ENCODE peak calls at places on chromosomes 16 and 17, in four cellular contexts. K is ovary, G is endothelial cell, D is uterus. H is an unnamed sample.

GRCh38 chr17:77371117-77371887 is 230.5 kb downstream of the SEC14L1 start:
- DNase-seq in K (peak), D (no peak), G (no peak), H (no peak)

GRCh38 chr17:57255776-57256681 is at the start of gene MSI2:
- DNase-seq in D (peak), K (peak), G (peak), H (peak)

GRCh38 chr16:12815361-12815760 is 11.7 kb upstream of the CPPED1 start:
- DNase-seq in K (no peak), D (no peak), G (no peak), H (no peak)

GRCh38 chr16:57166951-57167350 is 18.9 kb downstream of the PSME3IP1 start:
- DNase-seq in K (no peak), D (no peak), G (no peak), H (no peak)

GRCh38 chr17:75874323-75875181 is 3.8 kb downstream of the TRIM47 start:
- DNase-seq in G (no peak), K (no peak), D (no peak), H (no peak)

GRCh38 chr17:58252141-58252540 is 13.8 kb downstream of the LPO start:
- DNase-seq in K (no peak), G (no peak), D (no peak), H (no peak)

GRCh38 chr16:27446721-27447120 is 44.7 kb downstream of the IL21R start:
- DNase-seq in G (no peak), K (no peak), D (no peak), H (no peak)

GRCh38 chr17:67053438-67054000 is 9.2 kb downstream of the CACNG1 start:
- DNase-seq in D (no peak), G (no peak), K (no peak), H (no peak)

GRCh38 chr17:29870836-29871430 is 59.1 kb downstream of the SSH2 start:
- DNase-seq in D (no peak), K (no peak), G (no peak), H (no peak)

GRCh38 chr17:35002876-35003551 is 22.7 kb downstream of the LIG3 start:
- DNase-seq in D (no peak), G (no peak), K (no peak), H (no peak)

GRCh38 chr16:16147316-16147999 is 75.8 kb downstream of the ABCC6 start:
- DNase-seq in G (no peak), D (no peak), K (no peak), H (no peak)

GRCh38 chr17:43803758-43804157 is 23.5 kb downstream of the CFAP97D1 start:
- DNase-seq in G (no peak), K (no peak), D (no peak), H (no peak)

GRCh38 chr16:77439106-77439505 is 4.3 kb upstream of the ADAMTS18 start:
- DNase-seq in D (no peak), K (no peak), G (no peak), H (no peak)

GRCh38 chr16:77434022-77434364 is 841 bp downstream of the ADAMTS18 start:
- DNase-seq in G (no peak), D (no peak), K (no peak), H (no peak)

GRCh38 chr16:77434365-77435239 is at the start of gene ADAMTS18:
- DNase-seq in D (no peak), G (peak), K (no peak), H (no peak)

GRCh38 chr16:77435240-77435819 is 496 bp upstream of the ADAMTS18 start:
- DNase-seq in D (no peak), K (no peak), G (peak), H (no peak)

GRCh38 chr16:77437859-77438258 is 3.0 kb upstream of the ADAMTS18 start:
- DNase-seq in G (no peak), D (no peak), K (no peak), H (no peak)
- TF ChIP-seq CTCF in G (no peak), D (no peak), K (no peak), H (peak)

DNA sequence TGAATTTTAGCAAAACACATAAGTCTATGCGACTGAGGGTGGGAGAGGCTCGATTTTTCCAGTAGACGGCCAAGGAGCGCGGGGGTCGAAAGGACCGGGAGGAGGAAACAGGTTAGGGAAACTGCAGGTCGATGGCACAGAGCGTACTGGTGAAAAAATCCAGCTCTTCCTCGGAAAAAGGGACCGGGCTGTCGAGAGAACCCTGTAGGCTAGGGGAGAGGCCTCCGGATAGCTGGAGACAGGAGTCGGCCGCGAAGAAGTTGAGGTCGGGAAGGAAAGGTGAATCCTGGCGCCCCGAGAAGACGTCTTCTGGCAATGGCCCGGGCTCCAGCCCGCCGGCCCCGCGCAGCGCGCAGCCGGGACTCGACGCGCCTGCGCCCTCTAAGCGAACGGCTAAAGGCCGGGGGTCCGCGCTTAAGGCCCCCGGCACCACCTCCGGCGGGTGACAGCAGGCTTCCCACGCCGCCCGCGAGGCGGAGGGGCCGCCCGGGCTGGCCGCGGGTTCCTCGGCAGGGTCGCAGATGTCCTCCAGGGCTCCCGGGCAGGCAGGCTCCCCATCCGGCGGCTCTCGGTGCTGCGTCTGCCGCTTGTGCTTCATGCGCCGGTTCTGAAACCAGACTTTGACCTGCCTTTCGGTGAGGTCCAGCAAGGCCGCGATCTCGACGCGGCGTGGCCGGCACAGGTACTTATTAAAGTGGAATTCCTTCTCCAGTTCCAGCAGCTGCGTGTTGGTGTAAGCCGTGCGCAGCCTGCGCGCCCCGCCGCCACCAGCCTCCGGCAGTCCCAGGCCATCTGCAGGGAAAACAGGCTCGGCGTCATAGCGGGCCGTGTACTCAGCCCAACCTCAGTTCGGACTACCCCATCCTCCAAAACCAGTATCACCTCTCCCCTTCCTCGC is 1.7 kb downstream of the HOXB2 start:
- DNase-seq in D (peak), K (no peak), G (peak), H (no peak)
- TF ChIP-seq CTCF in D (no peak), K (no peak), G (peak), H (no peak)

DNA sequence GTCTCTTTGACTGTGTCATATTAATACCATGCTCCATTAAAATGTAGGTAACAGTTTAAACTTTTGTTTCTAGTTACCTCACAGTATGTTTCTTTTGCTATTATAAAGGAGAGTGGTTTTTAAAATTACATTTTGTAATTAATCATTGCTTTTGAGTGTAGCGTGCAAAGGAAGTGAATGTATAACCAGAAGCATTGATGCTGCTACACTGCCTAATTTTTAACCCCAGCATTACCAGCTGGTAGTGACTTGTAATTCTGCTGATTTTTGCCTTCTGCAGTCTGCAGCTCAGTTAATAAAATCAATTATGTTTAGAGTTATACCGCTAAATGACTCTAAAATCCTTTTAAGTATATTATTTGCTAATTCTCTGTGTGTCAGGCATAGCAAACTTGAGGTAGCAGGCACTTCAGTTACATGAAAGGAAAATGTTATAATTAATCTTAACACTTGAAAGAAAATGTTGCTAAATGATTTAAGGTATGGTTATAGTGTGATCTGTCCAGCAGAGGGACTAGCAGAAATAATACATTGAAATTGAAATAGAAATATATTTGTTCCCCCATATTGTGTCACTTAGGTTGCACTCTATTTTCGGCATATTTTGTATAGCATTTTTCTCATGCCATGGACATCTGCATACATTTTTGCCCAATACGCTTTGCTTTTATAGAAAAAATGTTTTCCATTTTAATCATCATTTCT is 388.5 kb downstream of the CNTNAP4 start:
- DNase-seq in G (no peak), D (no peak), K (no peak), H (no peak)
- TF ChIP-seq CTCF in G (no peak), D (no peak), K (no peak), H (peak)

GRCh38 chr17:3724373-3725077 is 822 bp downstream of the HASPIN start:
- DNase-seq in D (no peak), K (no peak), G (peak), H (no peak)

GRCh38 chr17:3727041-3727440 is 3.3 kb downstream of the HASPIN start:
- DNase-seq in D (no peak), G (no peak), K (no peak), H (no peak)

GRCh38 chr17:3723188-3723555 is 531 bp upstream of the HASPIN start:
- DNase-seq in K (no peak), D (no peak), G (no peak), H (no peak)

GRCh38 chr17:3722716-3723115 is 987 bp upstream of the HASPIN start:
- DNase-seq in D (no peak), K (no peak), G (no peak), H (no peak)

GRCh38 chr17:3723556-3724372 is at the start of gene HASPIN:
- DNase-seq in D (peak), G (peak), K (peak), H (peak)
- TF ChIP-seq CTCF in D (peak), G (no peak), K (peak), H (peak)

GRCh38 chr16:46688101-46688656 is 799 bp downstream of the VPS35 start:
- DNase-seq in D (no peak), G (no peak), K (no peak), H (no peak)
- TF ChIP-seq CTCF in D (no peak), G (no peak), K (no peak), H (no peak)

H was measured in neural crest cell.